ENCODE peak calls at places on chromosomes 16 and 17, in seven cellular contexts. A is PC-3; U is stomach; L is CD8-positive, alpha-beta T cell; K is endothelial cell of umbilical vein; W is AG04450; T is Panc1. P is an unnamed sample.

GRCh38 chr16:2936436-2937011 is 24.8 kb downstream of the FLYWCH1 start:
- DNase-seq in A (no peak), U (no peak), L (no peak), K (no peak), W (no peak), T (no peak), P (no peak)

GRCh38 chr17:20302191-20302917 is 165.0 kb downstream of the LGALS9B start:
- DNase-seq in A (no peak), U (no peak), L (no peak), K (no peak), W (no peak), T (no peak), P (no peak)

GRCh38 chr17:80263253-80264047 is 2.8 kb downstream of the RNF213 start:
- DNase-seq in A (no peak), U (peak), L (peak), K (peak), W (peak), T (no peak), P (peak)

GRCh38 chr16:28974007-28974436 is 556 bp upstream of the SPNS1 start:
- DNase-seq in A (peak), U (peak), L (no peak), K (peak), W (peak), T (no peak), P (peak)

GRCh38 chr17:78378225-78379133 is at the start of gene PGS1:
- DNase-seq in A (peak), U (peak), L (peak), K (peak), W (no peak), T (no peak), P (peak)

GRCh38 chr16:58614212-58614611 is 15.4 kb downstream of the CNOT1 start:
- DNase-seq in A (peak), U (no peak), L (no peak), K (no peak), W (no peak), T (no peak), P (peak)

GRCh38 chr16:8718753-8719386 is 44.5 kb downstream of the ABAT start:
- DNase-seq in A (no peak), U (no peak), L (no peak), K (no peak), W (no peak), T (no peak), P (no peak)

GRCh38 chr16:19481291-19481690 is 40.6 kb downstream of the GDE1 start:
- DNase-seq in A (no peak), U (no peak), L (no peak), K (no peak), W (no peak), T (no peak), P (no peak)

GRCh38 chr17:80619535-80620235 is 75.0 kb downstream of the RPTOR start:
- DNase-seq in A (peak), U (no peak), L (no peak), K (no peak), W (no peak), T (no peak), P (no peak)

GRCh38 chr17:67431210-67432015 is 54.3 kb downstream of the PITPNC1 start:
- DNase-seq in A (peak), U (no peak), L (no peak), K (peak), W (no peak), T (no peak), P (peak)

GRCh38 chr16:48184681-48185080 is 28.9 kb upstream of the ABCC12 start:
- DNase-seq in A (no peak), U (no peak), L (no peak), K (no peak), W (no peak), T (no peak), P (no peak)

GRCh38 chr16:52446076-52446475 is 100.9 kb downstream of the TOX3 start:
- DNase-seq in A (no peak), U (no peak), L (no peak), K (no peak), W (no peak), T (no peak), P (no peak)

GRCh38 chr16:79008869-79009179 is 591.7 kb downstream of the MAF start:
- DNase-seq in A (no peak), U (no peak), L (no peak), K (no peak), W (no peak), T (no peak), P (no peak)

GRCh38 chr17:39385040-39385439 is 16.4 kb downstream of the FBXL20 start:
- DNase-seq in A (no peak), U (no peak), L (no peak), K (no peak), W (no peak), T (no peak), P (no peak)

GRCh38 chr16:9797306-9797705 is 384.9 kb downstream of the GRIN2A start:
- DNase-seq in A (peak), U (no peak), L (no peak), K (peak), W (no peak), T (peak), P (peak)

DNA sequence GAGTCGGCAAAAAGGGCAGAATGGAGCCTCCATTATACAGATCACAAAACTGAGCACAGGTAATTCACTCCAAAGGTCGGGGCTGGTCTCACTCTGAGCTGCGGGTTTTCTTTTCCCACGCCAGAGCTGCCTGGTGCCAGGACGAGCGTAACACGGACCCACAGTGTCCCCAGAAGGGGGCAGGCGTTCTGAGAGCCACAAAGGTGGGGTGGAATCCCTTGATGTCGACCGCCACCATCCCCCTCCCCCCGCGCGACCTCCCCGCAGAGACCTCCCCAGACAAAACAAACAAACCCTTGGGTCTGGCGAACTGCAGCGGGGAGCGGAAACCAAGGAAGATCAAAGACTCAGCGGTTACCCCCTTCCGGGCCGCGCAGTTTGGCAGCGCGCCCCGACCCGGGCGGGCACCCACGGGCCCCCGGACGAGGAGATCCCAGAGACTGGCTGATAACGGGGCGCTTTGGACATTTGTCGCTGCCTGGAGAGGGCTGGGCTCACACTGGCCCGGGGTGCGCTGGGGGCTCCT is 793 bp upstream of the NKD1 start:
- DNase-seq in A (peak), U (peak), L (peak), K (no peak), W (no peak), T (no peak), P (no peak)
- TF ChIP-seq CTCF in A (peak), U (no peak), L (no peak), K (no peak), W (no peak), T (no peak), P (peak)

DNA sequence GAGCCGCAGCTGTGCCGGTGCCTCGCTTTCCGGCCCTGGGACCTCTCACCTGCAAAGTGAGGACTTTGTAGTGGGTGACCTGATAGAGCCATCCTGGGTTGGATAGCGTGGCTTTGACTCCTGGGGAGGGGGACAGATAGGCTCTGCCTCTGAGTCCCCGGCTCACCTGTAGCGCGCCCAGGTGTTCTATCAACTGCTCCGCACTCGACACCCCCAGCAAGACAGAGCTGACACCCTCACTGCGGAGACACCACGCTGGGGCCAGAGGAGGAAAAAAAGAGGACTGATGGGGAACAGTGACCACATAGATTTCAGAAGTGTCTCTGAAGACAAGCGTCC is 6.4 kb downstream of the KCNAB3 start:
- DNase-seq in A (no peak), U (no peak), L (no peak), K (no peak), W (no peak), T (no peak), P (no peak)
- H3K4me3 ChIP-seq in A (no peak), U (peak), L (peak), K (no peak), W (peak), T (peak), P (peak)

DNA sequence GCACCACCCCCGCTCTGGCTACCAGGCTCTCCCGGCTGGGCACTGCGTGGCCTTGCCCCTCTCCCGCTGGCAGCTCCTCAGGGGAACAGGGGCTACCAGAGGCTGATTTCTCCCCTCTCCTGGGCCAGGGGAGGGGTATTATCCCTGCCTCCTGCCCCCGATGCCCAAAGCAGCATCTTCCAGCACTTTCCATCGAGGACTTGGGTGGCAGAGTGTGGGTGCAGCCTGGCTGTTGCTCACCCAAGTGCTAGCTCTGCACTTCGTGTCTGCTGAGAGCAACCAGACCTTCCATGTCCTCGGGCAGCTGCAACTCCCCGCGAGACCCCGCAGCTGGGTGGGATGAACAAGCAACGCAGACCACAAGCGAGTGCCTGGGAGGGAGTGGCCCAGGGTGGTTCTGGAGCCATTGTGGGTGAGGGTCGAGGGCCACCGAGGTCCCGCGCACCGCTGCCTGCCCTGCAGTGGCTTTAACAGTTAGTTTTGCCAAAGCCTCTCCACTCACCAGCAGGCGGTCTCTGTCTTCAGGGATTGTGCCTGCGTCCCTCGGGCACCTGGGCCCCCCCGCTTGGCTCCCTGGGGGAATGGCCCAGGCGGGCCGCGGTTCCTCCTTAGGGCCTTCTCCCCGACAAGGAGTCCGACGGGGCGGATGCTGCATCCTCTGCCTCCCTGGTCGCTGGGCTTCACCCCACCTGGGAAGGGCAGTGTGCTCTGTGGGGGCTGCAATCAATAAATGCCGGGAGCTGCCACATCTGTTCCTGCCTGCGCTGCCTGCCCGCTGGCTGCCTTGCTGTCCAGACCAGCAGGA is 8.4 kb downstream of the SLC25A10 start:
- DNase-seq in A (no peak), U (no peak), L (no peak), K (no peak), W (no peak), T (no peak), P (no peak)
- H3K27ac ChIP-seq in A (no peak), U (no peak), L (no peak), K (no peak), W (no peak), T (no peak), P (no peak)

GRCh38 chr16:87056083-87056482 is 261.1 kb downstream of the C16orf95 start:
- DNase-seq in A (peak), U (no peak), L (no peak), K (peak), W (no peak), T (no peak), P (peak)
- TF ChIP-seq CTCF in A (peak), U (no peak), L (no peak), K (no peak), W (peak), T (peak), P (peak)

GRCh38 chr17:43905985-43906852 is 1.1 kb downstream of the MPP2 start:
- DNase-seq in A (no peak), U (peak), L (peak), K (no peak), W (no peak), T (no peak), P (peak)

GRCh38 chr17:43907425-43907981 is at the start of gene MPP2:
- DNase-seq in A (peak), U (peak), L (peak), K (peak), W (peak), T (no peak), P (peak)

GRCh38 chr17:43908111-43908721 is 880 bp upstream of the MPP2 start:
- DNase-seq in A (no peak), U (peak), L (peak), K (no peak), W (peak), T (no peak), P (peak)

GRCh38 chr17:43906951-43907424 is 348 bp downstream of the MPP2 start:
- DNase-seq in A (no peak), U (no peak), L (no peak), K (no peak), W (no peak), T (no peak), P (no peak)

GRCh38 chr17:43905400-43905984 is 1.8 kb downstream of the MPP2 start:
- DNase-seq in A (no peak), U (no peak), L (no peak), K (no peak), W (no peak), T (no peak), P (no peak)
- H3K4me3 ChIP-seq in A (no peak), U (peak), L (no peak), K (no peak), W (no peak), T (no peak), P (no peak)

DNA sequence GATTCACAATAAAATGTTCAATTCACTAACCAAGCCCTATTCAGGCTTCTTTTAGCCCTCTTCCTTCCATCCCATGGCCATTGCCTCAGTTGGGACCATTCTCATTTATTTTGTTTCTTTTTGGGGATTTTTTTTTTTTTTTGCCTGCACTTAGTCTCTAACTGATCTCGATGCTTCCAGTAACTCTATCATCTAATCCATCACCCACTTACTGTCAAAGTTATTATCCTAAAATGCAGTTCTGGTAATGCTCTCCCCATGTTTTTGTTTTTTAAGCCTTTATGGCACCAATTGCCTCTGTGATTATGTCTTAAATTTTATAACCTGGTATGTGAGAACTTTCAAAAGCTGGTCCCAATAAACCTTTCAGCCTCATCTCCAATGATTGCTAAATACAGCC is 1.9 kb upstream of the VAT1L start:
- DNase-seq in A (no peak), U (no peak), L (no peak), K (no peak), W (no peak), T (no peak), P (no peak)
- H3K27ac ChIP-seq in A (no peak), U (no peak), L (no peak), K (no peak), W (no peak), T (no peak), P (no peak)

GRCh38 chr16:69701866-69702265 is 24.5 kb downstream of the NQO1 start:
- DNase-seq in A (no peak), U (no peak), L (no peak), K (no peak), W (no peak), T (no peak), P (no peak)
- TF ChIP-seq CTCF in A (no peak), U (no peak), L (no peak), K (no peak), W (no peak), T (no peak), P (no peak)

DNA sequence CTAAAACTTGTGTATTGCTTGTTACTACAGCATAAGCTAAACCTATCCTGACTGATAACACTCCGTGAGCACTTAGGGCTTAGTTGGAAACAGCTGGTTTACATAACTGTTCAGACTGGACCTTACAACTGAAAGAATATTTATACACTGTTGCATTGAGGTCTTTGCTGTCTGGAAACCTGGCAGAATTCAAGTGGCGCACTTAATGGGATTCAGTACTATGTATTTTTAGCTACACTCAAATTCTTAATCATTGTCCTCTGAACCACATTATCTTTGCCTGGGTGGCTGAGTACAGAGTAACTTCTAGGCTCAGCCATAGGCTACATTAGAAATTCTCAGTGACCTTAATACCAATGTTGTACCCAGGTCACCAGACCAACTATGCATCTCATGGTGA is 172.9 kb downstream of the PMP22 start:
- DNase-seq in A (no peak), U (no peak), L (no peak), K (no peak), W (no peak), T (no peak), P (no peak)
- H3K4me3 ChIP-seq in A (no peak), U (no peak), L (no peak), K (no peak), W (no peak), T (no peak), P (no peak)